ENCODE peak calls at places on chromosomes 13 and 19, in seven cellular contexts. V is NAMALWA; W is activated T-helper 1 cell treated with anti-CD3 and anti-CD28 coated beads, Interleukin-2, amount 50 U/mL, for 16 hours; A is ELR; Y is NCI-H2081; O is GM06990; Q is germinal center. D is an unnamed sample.

GRCh38 chr19:16374436-16374835 is 49.8 kb downstream of the KLF2 start:
- DNase-seq in V (no peak), W (no peak), A (no peak), Y (no peak), O (no peak), Q (no peak), D (peak; percentile 37)

GRCh38 chr13:113630804-113631203 is 27.2 kb downstream of the ATP4B start:
- DNase-seq in V (no peak), W (no peak), A (no peak), Y (peak; percentile 30), O (no peak), Q (no peak), D (no peak)

GRCh38 chr19:47494211-47494547 is 10.2 kb upstream of the KPTN start:
- DNase-seq in V (no peak), W (no peak), A (no peak), Y (no peak), O (no peak), Q (no peak), D (no peak)

GRCh38 chr19:51185069-51185867 is 39.6 kb upstream of the CD33 start:
- DNase-seq in V (no peak), W (no peak), A (no peak), Y (no peak), O (no peak), Q (no peak), D (no peak)

GRCh38 chr13:19668778-19669177 is 35.3 kb downstream of the MPHOSPH8 start:
- DNase-seq in V (no peak), W (no peak), A (no peak), Y (no peak), O (no peak), Q (no peak), D (no peak)

GRCh38 chr13:97058417-97058816 is 64.1 kb upstream of the OXGR1 start:
- DNase-seq in V (no peak), W (no peak), A (no peak), Y (no peak), O (no peak), Q (no peak), D (no peak)

GRCh38 chr13:92224052-92224821 is 825.8 kb downstream of the GPC5 start:
- DNase-seq in V (no peak), W (no peak), A (peak; percentile 0), Y (no peak), O (no peak), Q (no peak), D (no peak)

GRCh38 chr19:50928841-50929240 is 17.6 kb upstream of the KLK4 start:
- DNase-seq in V (peak; percentile 39), W (no peak), A (no peak), Y (no peak), O (no peak), Q (no peak), D (no peak)

GRCh38 chr19:8302357-8302691 is 5.8 kb downstream of the CD320 start:
- DNase-seq in V (no peak), W (no peak), A (no peak), Y (no peak), O (no peak), Q (no peak), D (peak; percentile 59)

D was measured in natural killer cell treated with Interleukin-12 subunit alpha and Interleukin-12 subunit beta and Interleukin-15 and Interleukin-18, amount 100 ng/mL, for 72 hours.